ENCODE peak calls at places on chromosomes 7 and 10, in eight cellular contexts. One of them, this sample, is unnamed.
A peak's percentile ranks its signal among the peaks of the same experiment; 100 is the strongest.

GRCh38 chr7:143395187-143396149 is 13.2 kb downstream of the EPHA1 start:
- DNase-seq in stimulated activated CD4-positive, alpha-beta T cell treated with anti-CD3 and anti-CD28 coated beads, Interleukin-15, amount 100 ng/mL, for 1 hour: no peak
- DNase-seq in NAMALWA: no peak
- DNase-seq in BJ: no peak
- DNase-seq in activated T-helper 1 cell treated with anti-CD3 and anti-CD28 coated beads, Interleukin-12 subunit alpha, Interleukin-12 subunit beta, Interleukin-2, Interleukin-4 antibody, amounts not matched to agents 30 ng/mL and 10 ng/mL and 1 ng/mL, durations not matched to agents 14 hours and 24 hours and 36 hours: no peak
- DNase-seq in H9: peak; percentile 36
- DNase-seq in OCI-LY7: no peak
- DNase-seq in astrocyte of the hippocampus: no peak
- DNase-seq in this sample: no peak

GRCh38 chr10:128064615-128065580 is 61.3 kb downstream of the MKI67 start:
- DNase-seq in stimulated activated CD4-positive, alpha-beta T cell treated with anti-CD3 and anti-CD28 coated beads, Interleukin-15, amount 100 ng/mL, for 1 hour: peak; percentile 55
- DNase-seq in NAMALWA: peak; percentile 90
- DNase-seq in BJ: no peak
- DNase-seq in activated T-helper 1 cell treated with anti-CD3 and anti-CD28 coated beads, Interleukin-12 subunit alpha, Interleukin-12 subunit beta, Interleukin-2, Interleukin-4 antibody, amounts not matched to agents 30 ng/mL and 10 ng/mL and 1 ng/mL, durations not matched to agents 14 hours and 24 hours and 36 hours: peak; percentile 59
- DNase-seq in H9: no peak
- DNase-seq in OCI-LY7: peak; percentile 86
- DNase-seq in astrocyte of the hippocampus: peak; percentile 93
- DNase-seq in this sample: peak; percentile 64

GRCh38 chr7:1058821-1059199 is 14.5 kb downstream of the GPR146 start:
- DNase-seq in stimulated activated CD4-positive, alpha-beta T cell treated with anti-CD3 and anti-CD28 coated beads, Interleukin-15, amount 100 ng/mL, for 1 hour: no peak
- DNase-seq in NAMALWA: peak; percentile 37
- DNase-seq in BJ: no peak
- DNase-seq in activated T-helper 1 cell treated with anti-CD3 and anti-CD28 coated beads, Interleukin-12 subunit alpha, Interleukin-12 subunit beta, Interleukin-2, Interleukin-4 antibody, amounts not matched to agents 30 ng/mL and 10 ng/mL and 1 ng/mL, durations not matched to agents 14 hours and 24 hours and 36 hours: no peak
- DNase-seq in H9: no peak
- DNase-seq in OCI-LY7: peak; percentile 66
- DNase-seq in astrocyte of the hippocampus: peak; percentile 32
- DNase-seq in this sample: no peak

GRCh38 chr7:29763266-29763665 is 43.0 kb upstream of the WIPF3 start:
- DNase-seq in stimulated activated CD4-positive, alpha-beta T cell treated with anti-CD3 and anti-CD28 coated beads, Interleukin-15, amount 100 ng/mL, for 1 hour: no peak
- DNase-seq in NAMALWA: no peak
- DNase-seq in BJ: no peak
- DNase-seq in activated T-helper 1 cell treated with anti-CD3 and anti-CD28 coated beads, Interleukin-12 subunit alpha, Interleukin-12 subunit beta, Interleukin-2, Interleukin-4 antibody, amounts not matched to agents 30 ng/mL and 10 ng/mL and 1 ng/mL, durations not matched to agents 14 hours and 24 hours and 36 hours: no peak
- DNase-seq in H9: no peak
- DNase-seq in OCI-LY7: no peak
- DNase-seq in astrocyte of the hippocampus: no peak
- DNase-seq in this sample: no peak

GRCh38 chr7:133293390-133294110 is 40.7 kb downstream of the EXOC4 start:
- DNase-seq in stimulated activated CD4-positive, alpha-beta T cell treated with anti-CD3 and anti-CD28 coated beads, Interleukin-15, amount 100 ng/mL, for 1 hour: no peak
- DNase-seq in NAMALWA: no peak
- DNase-seq in BJ: no peak
- DNase-seq in activated T-helper 1 cell treated with anti-CD3 and anti-CD28 coated beads, Interleukin-12 subunit alpha, Interleukin-12 subunit beta, Interleukin-2, Interleukin-4 antibody, amounts not matched to agents 30 ng/mL and 10 ng/mL and 1 ng/mL, durations not matched to agents 14 hours and 24 hours and 36 hours: no peak
- DNase-seq in H9: no peak
- DNase-seq in OCI-LY7: no peak
- DNase-seq in astrocyte of the hippocampus: no peak
- DNase-seq in this sample: no peak

GRCh38 chr10:108303149-108303548 is 1138.6 kb upstream of the SORCS1 start:
- DNase-seq in stimulated activated CD4-positive, alpha-beta T cell treated with anti-CD3 and anti-CD28 coated beads, Interleukin-15, amount 100 ng/mL, for 1 hour: no peak
- DNase-seq in NAMALWA: no peak
- DNase-seq in BJ: no peak
- DNase-seq in activated T-helper 1 cell treated with anti-CD3 and anti-CD28 coated beads, Interleukin-12 subunit alpha, Interleukin-12 subunit beta, Interleukin-2, Interleukin-4 antibody, amounts not matched to agents 30 ng/mL and 10 ng/mL and 1 ng/mL, durations not matched to agents 14 hours and 24 hours and 36 hours: no peak
- DNase-seq in H9: no peak
- DNase-seq in OCI-LY7: no peak
- DNase-seq in astrocyte of the hippocampus: no peak
- DNase-seq in this sample: no peak

GRCh38 chr10:130013263-130013937 is 49.3 kb upstream of the EBF3 start:
- DNase-seq in stimulated activated CD4-positive, alpha-beta T cell treated with anti-CD3 and anti-CD28 coated beads, Interleukin-15, amount 100 ng/mL, for 1 hour: no peak
- DNase-seq in NAMALWA: no peak
- DNase-seq in BJ: no peak
- DNase-seq in activated T-helper 1 cell treated with anti-CD3 and anti-CD28 coated beads, Interleukin-12 subunit alpha, Interleukin-12 subunit beta, Interleukin-2, Interleukin-4 antibody, amounts not matched to agents 30 ng/mL and 10 ng/mL and 1 ng/mL, durations not matched to agents 14 hours and 24 hours and 36 hours: no peak
- DNase-seq in H9: no peak
- DNase-seq in OCI-LY7: no peak
- DNase-seq in astrocyte of the hippocampus: no peak
- DNase-seq in this sample: no peak

GRCh38 chr10:77516575-77516974 is 121.0 kb downstream of the KCNMA1 start:
- DNase-seq in stimulated activated CD4-positive, alpha-beta T cell treated with anti-CD3 and anti-CD28 coated beads, Interleukin-15, amount 100 ng/mL, for 1 hour: no peak
- DNase-seq in NAMALWA: peak; percentile 15
- DNase-seq in BJ: no peak
- DNase-seq in activated T-helper 1 cell treated with anti-CD3 and anti-CD28 coated beads, Interleukin-12 subunit alpha, Interleukin-12 subunit beta, Interleukin-2, Interleukin-4 antibody, amounts not matched to agents 30 ng/mL and 10 ng/mL and 1 ng/mL, durations not matched to agents 14 hours and 24 hours and 36 hours: no peak
- DNase-seq in H9: no peak
- DNase-seq in OCI-LY7: no peak
- DNase-seq in astrocyte of the hippocampus: no peak
- DNase-seq in this sample: no peak

GRCh38 chr7:157702311-157703023 is 365.7 kb downstream of the DNAJB6 start:
- DNase-seq in stimulated activated CD4-positive, alpha-beta T cell treated with anti-CD3 and anti-CD28 coated beads, Interleukin-15, amount 100 ng/mL, for 1 hour: no peak
- DNase-seq in NAMALWA: no peak
- DNase-seq in BJ: no peak
- DNase-seq in activated T-helper 1 cell treated with anti-CD3 and anti-CD28 coated beads, Interleukin-12 subunit alpha, Interleukin-12 subunit beta, Interleukin-2, Interleukin-4 antibody, amounts not matched to agents 30 ng/mL and 10 ng/mL and 1 ng/mL, durations not matched to agents 14 hours and 24 hours and 36 hours: no peak
- DNase-seq in H9: no peak
- DNase-seq in OCI-LY7: no peak
- DNase-seq in astrocyte of the hippocampus: no peak
- DNase-seq in this sample: no peak

GRCh38 chr7:41438919-41439882 is 263.7 kb downstream of the INHBA start:
- DNase-seq in stimulated activated CD4-positive, alpha-beta T cell treated with anti-CD3 and anti-CD28 coated beads, Interleukin-15, amount 100 ng/mL, for 1 hour: no peak
- DNase-seq in NAMALWA: no peak
- DNase-seq in BJ: no peak
- DNase-seq in activated T-helper 1 cell treated with anti-CD3 and anti-CD28 coated beads, Interleukin-12 subunit alpha, Interleukin-12 subunit beta, Interleukin-2, Interleukin-4 antibody, amounts not matched to agents 30 ng/mL and 10 ng/mL and 1 ng/mL, durations not matched to agents 14 hours and 24 hours and 36 hours: no peak
- DNase-seq in H9: no peak
- DNase-seq in OCI-LY7: no peak
- DNase-seq in astrocyte of the hippocampus: no peak
- DNase-seq in this sample: no peak

GRCh38 chr10:34815174-34816066 is at the start of gene PARD3:
- DNase-seq in stimulated activated CD4-positive, alpha-beta T cell treated with anti-CD3 and anti-CD28 coated beads, Interleukin-15, amount 100 ng/mL, for 1 hour: no peak
- DNase-seq in NAMALWA: no peak
- DNase-seq in BJ: no peak
- DNase-seq in activated T-helper 1 cell treated with anti-CD3 and anti-CD28 coated beads, Interleukin-12 subunit alpha, Interleukin-12 subunit beta, Interleukin-2, Interleukin-4 antibody, amounts not matched to agents 30 ng/mL and 10 ng/mL and 1 ng/mL, durations not matched to agents 14 hours and 24 hours and 36 hours: no peak
- DNase-seq in H9: peak; percentile 82
- DNase-seq in OCI-LY7: no peak
- DNase-seq in astrocyte of the hippocampus: peak; percentile 86
- DNase-seq in this sample: no peak

GRCh38 chr10:69644658-69645295 is 14.7 kb downstream of the FAM241B start:
- DNase-seq in stimulated activated CD4-positive, alpha-beta T cell treated with anti-CD3 and anti-CD28 coated beads, Interleukin-15, amount 100 ng/mL, for 1 hour: no peak
- DNase-seq in NAMALWA: peak; percentile 59
- DNase-seq in BJ: no peak
- DNase-seq in activated T-helper 1 cell treated with anti-CD3 and anti-CD28 coated beads, Interleukin-12 subunit alpha, Interleukin-12 subunit beta, Interleukin-2, Interleukin-4 antibody, amounts not matched to agents 30 ng/mL and 10 ng/mL and 1 ng/mL, durations not matched to agents 14 hours and 24 hours and 36 hours: no peak
- DNase-seq in H9: peak; percentile 79
- DNase-seq in OCI-LY7: peak; percentile 39
- DNase-seq in astrocyte of the hippocampus: peak; percentile 83
- DNase-seq in this sample: no peak

GRCh38 chr7:151045262-151045661 is 3.1 kb upstream of the ASIC3 start:
- DNase-seq in stimulated activated CD4-positive, alpha-beta T cell treated with anti-CD3 and anti-CD28 coated beads, Interleukin-15, amount 100 ng/mL, for 1 hour: no peak
- DNase-seq in NAMALWA: no peak
- DNase-seq in BJ: no peak
- DNase-seq in activated T-helper 1 cell treated with anti-CD3 and anti-CD28 coated beads, Interleukin-12 subunit alpha, Interleukin-12 subunit beta, Interleukin-2, Interleukin-4 antibody, amounts not matched to agents 30 ng/mL and 10 ng/mL and 1 ng/mL, durations not matched to agents 14 hours and 24 hours and 36 hours: no peak
- DNase-seq in H9: no peak
- DNase-seq in OCI-LY7: no peak
- DNase-seq in astrocyte of the hippocampus: no peak
- DNase-seq in this sample: no peak

GRCh38 chr7:5218564-5219360 is 28.7 kb downstream of the WIPI2 start:
- DNase-seq in stimulated activated CD4-positive, alpha-beta T cell treated with anti-CD3 and anti-CD28 coated beads, Interleukin-15, amount 100 ng/mL, for 1 hour: no peak
- DNase-seq in NAMALWA: peak; percentile 98
- DNase-seq in BJ: no peak
- DNase-seq in activated T-helper 1 cell treated with anti-CD3 and anti-CD28 coated beads, Interleukin-12 subunit alpha, Interleukin-12 subunit beta, Interleukin-2, Interleukin-4 antibody, amounts not matched to agents 30 ng/mL and 10 ng/mL and 1 ng/mL, durations not matched to agents 14 hours and 24 hours and 36 hours: no peak
- DNase-seq in H9: no peak
- DNase-seq in OCI-LY7: peak; percentile 94
- DNase-seq in astrocyte of the hippocampus: peak; percentile 38
- DNase-seq in this sample: no peak

GRCh38 chr10:84626688-84627087 is 298.3 kb downstream of the CCSER2 start:
- DNase-seq in stimulated activated CD4-positive, alpha-beta T cell treated with anti-CD3 and anti-CD28 coated beads, Interleukin-15, amount 100 ng/mL, for 1 hour: no peak
- DNase-seq in NAMALWA: no peak
- DNase-seq in BJ: no peak
- DNase-seq in activated T-helper 1 cell treated with anti-CD3 and anti-CD28 coated beads, Interleukin-12 subunit alpha, Interleukin-12 subunit beta, Interleukin-2, Interleukin-4 antibody, amounts not matched to agents 30 ng/mL and 10 ng/mL and 1 ng/mL, durations not matched to agents 14 hours and 24 hours and 36 hours: no peak
- DNase-seq in H9: no peak
- DNase-seq in OCI-LY7: no peak
- DNase-seq in astrocyte of the hippocampus: no peak
- DNase-seq in this sample: no peak

GRCh38 chr10:96974348-96974747 is 142.2 kb downstream of the LCOR start:
- DNase-seq in stimulated activated CD4-positive, alpha-beta T cell treated with anti-CD3 and anti-CD28 coated beads, Interleukin-15, amount 100 ng/mL, for 1 hour: no peak
- DNase-seq in NAMALWA: peak; percentile 18
- DNase-seq in BJ: peak; percentile 47
- DNase-seq in activated T-helper 1 cell treated with anti-CD3 and anti-CD28 coated beads, Interleukin-12 subunit alpha, Interleukin-12 subunit beta, Interleukin-2, Interleukin-4 antibody, amounts not matched to agents 30 ng/mL and 10 ng/mL and 1 ng/mL, durations not matched to agents 14 hours and 24 hours and 36 hours: no peak
- DNase-seq in H9: no peak
- DNase-seq in OCI-LY7: peak; percentile 76
- DNase-seq in astrocyte of the hippocampus: no peak
- DNase-seq in this sample: peak; percentile 45

GRCh38 chr10:76946268-76946667 is 691.3 kb downstream of the KCNMA1 start:
- DNase-seq in stimulated activated CD4-positive, alpha-beta T cell treated with anti-CD3 and anti-CD28 coated beads, Interleukin-15, amount 100 ng/mL, for 1 hour: no peak
- DNase-seq in NAMALWA: no peak
- DNase-seq in BJ: no peak
- DNase-seq in activated T-helper 1 cell treated with anti-CD3 and anti-CD28 coated beads, Interleukin-12 subunit alpha, Interleukin-12 subunit beta, Interleukin-2, Interleukin-4 antibody, amounts not matched to agents 30 ng/mL and 10 ng/mL and 1 ng/mL, durations not matched to agents 14 hours and 24 hours and 36 hours: no peak
- DNase-seq in H9: no peak
- DNase-seq in OCI-LY7: no peak
- DNase-seq in astrocyte of the hippocampus: peak; percentile 15
- DNase-seq in this sample: peak; percentile 50

GRCh38 chr7:135970682-135971365 is 6.3 kb downstream of the MTPN start:
- DNase-seq in stimulated activated CD4-positive, alpha-beta T cell treated with anti-CD3 and anti-CD28 coated beads, Interleukin-15, amount 100 ng/mL, for 1 hour: no peak
- DNase-seq in NAMALWA: peak; percentile 89
- DNase-seq in BJ: no peak
- DNase-seq in activated T-helper 1 cell treated with anti-CD3 and anti-CD28 coated beads, Interleukin-12 subunit alpha, Interleukin-12 subunit beta, Interleukin-2, Interleukin-4 antibody, amounts not matched to agents 30 ng/mL and 10 ng/mL and 1 ng/mL, durations not matched to agents 14 hours and 24 hours and 36 hours: no peak
- DNase-seq in H9: no peak
- DNase-seq in OCI-LY7: peak; percentile 80
- DNase-seq in astrocyte of the hippocampus: no peak
- DNase-seq in this sample: no peak

GRCh38 chr7:28330384-28331070 is 81.8 kb upstream of the CREB5 start:
- DNase-seq in stimulated activated CD4-positive, alpha-beta T cell treated with anti-CD3 and anti-CD28 coated beads, Interleukin-15, amount 100 ng/mL, for 1 hour: no peak
- DNase-seq in NAMALWA: peak; percentile 11
- DNase-seq in BJ: no peak
- DNase-seq in activated T-helper 1 cell treated with anti-CD3 and anti-CD28 coated beads, Interleukin-12 subunit alpha, Interleukin-12 subunit beta, Interleukin-2, Interleukin-4 antibody, amounts not matched to agents 30 ng/mL and 10 ng/mL and 1 ng/mL, durations not matched to agents 14 hours and 24 hours and 36 hours: no peak
- DNase-seq in H9: no peak
- DNase-seq in OCI-LY7: no peak
- DNase-seq in astrocyte of the hippocampus: no peak
- DNase-seq in this sample: no peak

GRCh38 chr7:39987641-39988347 is 37.7 kb downstream of the CDK13 start:
- DNase-seq in stimulated activated CD4-positive, alpha-beta T cell treated with anti-CD3 and anti-CD28 coated beads, Interleukin-15, amount 100 ng/mL, for 1 hour: no peak
- DNase-seq in NAMALWA: no peak
- DNase-seq in BJ: no peak
- DNase-seq in activated T-helper 1 cell treated with anti-CD3 and anti-CD28 coated beads, Interleukin-12 subunit alpha, Interleukin-12 subunit beta, Interleukin-2, Interleukin-4 antibody, amounts not matched to agents 30 ng/mL and 10 ng/mL and 1 ng/mL, durations not matched to agents 14 hours and 24 hours and 36 hours: no peak
- DNase-seq in H9: no peak
- DNase-seq in OCI-LY7: peak; percentile 17
- DNase-seq in astrocyte of the hippocampus: no peak
- DNase-seq in this sample: no peak

GRCh38 chr7:16114633-16115032 is 306.7 kb downstream of the CRPPA start:
- DNase-seq in stimulated activated CD4-positive, alpha-beta T cell treated with anti-CD3 and anti-CD28 coated beads, Interleukin-15, amount 100 ng/mL, for 1 hour: no peak
- DNase-seq in NAMALWA: peak; percentile 11
- DNase-seq in BJ: no peak
- DNase-seq in activated T-helper 1 cell treated with anti-CD3 and anti-CD28 coated beads, Interleukin-12 subunit alpha, Interleukin-12 subunit beta, Interleukin-2, Interleukin-4 antibody, amounts not matched to agents 30 ng/mL and 10 ng/mL and 1 ng/mL, durations not matched to agents 14 hours and 24 hours and 36 hours: no peak
- DNase-seq in H9: no peak
- DNase-seq in OCI-LY7: no peak
- DNase-seq in astrocyte of the hippocampus: peak; percentile 35
- DNase-seq in this sample: peak; percentile 23

GRCh38 chr10:104589871-104590270 is 51.2 kb upstream of the SORCS3 start:
- DNase-seq in stimulated activated CD4-positive, alpha-beta T cell treated with anti-CD3 and anti-CD28 coated beads, Interleukin-15, amount 100 ng/mL, for 1 hour: no peak
- DNase-seq in NAMALWA: no peak
- DNase-seq in BJ: no peak
- DNase-seq in activated T-helper 1 cell treated with anti-CD3 and anti-CD28 coated beads, Interleukin-12 subunit alpha, Interleukin-12 subunit beta, Interleukin-2, Interleukin-4 antibody, amounts not matched to agents 30 ng/mL and 10 ng/mL and 1 ng/mL, durations not matched to agents 14 hours and 24 hours and 36 hours: no peak
- DNase-seq in H9: peak; percentile 45
- DNase-seq in OCI-LY7: no peak
- DNase-seq in astrocyte of the hippocampus: peak; percentile 65
- DNase-seq in this sample: no peak

GRCh38 chr7:45187089-45187945 is 29.7 kb downstream of the RAMP3 start:
- DNase-seq in stimulated activated CD4-positive, alpha-beta T cell treated with anti-CD3 and anti-CD28 coated beads, Interleukin-15, amount 100 ng/mL, for 1 hour: no peak
- DNase-seq in NAMALWA: no peak
- DNase-seq in BJ: no peak
- DNase-seq in activated T-helper 1 cell treated with anti-CD3 and anti-CD28 coated beads, Interleukin-12 subunit alpha, Interleukin-12 subunit beta, Interleukin-2, Interleukin-4 antibody, amounts not matched to agents 30 ng/mL and 10 ng/mL and 1 ng/mL, durations not matched to agents 14 hours and 24 hours and 36 hours: no peak
- DNase-seq in H9: no peak
- DNase-seq in OCI-LY7: no peak
- DNase-seq in astrocyte of the hippocampus: no peak
- DNase-seq in this sample: no peak

GRCh38 chr10:127149613-127150081 is 46.7 kb downstream of the INSYN2A start:
- DNase-seq in stimulated activated CD4-positive, alpha-beta T cell treated with anti-CD3 and anti-CD28 coated beads, Interleukin-15, amount 100 ng/mL, for 1 hour: no peak
- DNase-seq in NAMALWA: no peak
- DNase-seq in BJ: no peak
- DNase-seq in activated T-helper 1 cell treated with anti-CD3 and anti-CD28 coated beads, Interleukin-12 subunit alpha, Interleukin-12 subunit beta, Interleukin-2, Interleukin-4 antibody, amounts not matched to agents 30 ng/mL and 10 ng/mL and 1 ng/mL, durations not matched to agents 14 hours and 24 hours and 36 hours: no peak
- DNase-seq in H9: peak; percentile 40
- DNase-seq in OCI-LY7: no peak
- DNase-seq in astrocyte of the hippocampus: peak; percentile 70
- DNase-seq in this sample: no peak

GRCh38 chr7:157022681-157023588 is 12.5 kb upstream of the MNX1 start:
- DNase-seq in stimulated activated CD4-positive, alpha-beta T cell treated with anti-CD3 and anti-CD28 coated beads, Interleukin-15, amount 100 ng/mL, for 1 hour: no peak
- DNase-seq in NAMALWA: no peak
- DNase-seq in BJ: no peak
- DNase-seq in activated T-helper 1 cell treated with anti-CD3 and anti-CD28 coated beads, Interleukin-12 subunit alpha, Interleukin-12 subunit beta, Interleukin-2, Interleukin-4 antibody, amounts not matched to agents 30 ng/mL and 10 ng/mL and 1 ng/mL, durations not matched to agents 14 hours and 24 hours and 36 hours: no peak
- DNase-seq in H9: peak; percentile 60
- DNase-seq in OCI-LY7: no peak
- DNase-seq in astrocyte of the hippocampus: no peak
- DNase-seq in this sample: no peak

GRCh38 chr7:147245274-147245673 is 1128.7 kb downstream of the CNTNAP2 start:
- DNase-seq in stimulated activated CD4-positive, alpha-beta T cell treated with anti-CD3 and anti-CD28 coated beads, Interleukin-15, amount 100 ng/mL, for 1 hour: no peak
- DNase-seq in NAMALWA: peak; percentile 80
- DNase-seq in BJ: no peak
- DNase-seq in activated T-helper 1 cell treated with anti-CD3 and anti-CD28 coated beads, Interleukin-12 subunit alpha, Interleukin-12 subunit beta, Interleukin-2, Interleukin-4 antibody, amounts not matched to agents 30 ng/mL and 10 ng/mL and 1 ng/mL, durations not matched to agents 14 hours and 24 hours and 36 hours: no peak
- DNase-seq in H9: peak; percentile 66
- DNase-seq in OCI-LY7: peak; percentile 47
- DNase-seq in astrocyte of the hippocampus: peak; percentile 47
- DNase-seq in this sample: no peak

GRCh38 chr10:23826399-23826798 is 382.5 kb upstream of the KIAA1217 start:
- DNase-seq in stimulated activated CD4-positive, alpha-beta T cell treated with anti-CD3 and anti-CD28 coated beads, Interleukin-15, amount 100 ng/mL, for 1 hour: no peak
- DNase-seq in NAMALWA: peak; percentile 6
- DNase-seq in BJ: no peak
- DNase-seq in activated T-helper 1 cell treated with anti-CD3 and anti-CD28 coated beads, Interleukin-12 subunit alpha, Interleukin-12 subunit beta, Interleukin-2, Interleukin-4 antibody, amounts not matched to agents 30 ng/mL and 10 ng/mL and 1 ng/mL, durations not matched to agents 14 hours and 24 hours and 36 hours: no peak
- DNase-seq in H9: peak; percentile 61
- DNase-seq in OCI-LY7: no peak
- DNase-seq in astrocyte of the hippocampus: peak; percentile 68
- DNase-seq in this sample: no peak

GRCh38 chr7:157887400-157887799 is 550.6 kb downstream of the DNAJB6 start:
- DNase-seq in stimulated activated CD4-positive, alpha-beta T cell treated with anti-CD3 and anti-CD28 coated beads, Interleukin-15, amount 100 ng/mL, for 1 hour: no peak
- DNase-seq in NAMALWA: no peak
- DNase-seq in BJ: no peak
- DNase-seq in activated T-helper 1 cell treated with anti-CD3 and anti-CD28 coated beads, Interleukin-12 subunit alpha, Interleukin-12 subunit beta, Interleukin-2, Interleukin-4 antibody, amounts not matched to agents 30 ng/mL and 10 ng/mL and 1 ng/mL, durations not matched to agents 14 hours and 24 hours and 36 hours: no peak
- DNase-seq in H9: no peak
- DNase-seq in OCI-LY7: no peak
- DNase-seq in astrocyte of the hippocampus: no peak
- DNase-seq in this sample: no peak

GRCh38 chr7:151960449-151960848 is 4.2 kb downstream of the GALNTL5 start:
- DNase-seq in stimulated activated CD4-positive, alpha-beta T cell treated with anti-CD3 and anti-CD28 coated beads, Interleukin-15, amount 100 ng/mL, for 1 hour: no peak
- DNase-seq in NAMALWA: no peak
- DNase-seq in BJ: no peak
- DNase-seq in activated T-helper 1 cell treated with anti-CD3 and anti-CD28 coated beads, Interleukin-12 subunit alpha, Interleukin-12 subunit beta, Interleukin-2, Interleukin-4 antibody, amounts not matched to agents 30 ng/mL and 10 ng/mL and 1 ng/mL, durations not matched to agents 14 hours and 24 hours and 36 hours: no peak
- DNase-seq in H9: no peak
- DNase-seq in OCI-LY7: no peak
- DNase-seq in astrocyte of the hippocampus: no peak
- DNase-seq in this sample: no peak

GRCh38 chr7:92916751-92917369 is 80.5 kb upstream of the CDK6 start:
- DNase-seq in stimulated activated CD4-positive, alpha-beta T cell treated with anti-CD3 and anti-CD28 coated beads, Interleukin-15, amount 100 ng/mL, for 1 hour: no peak
- DNase-seq in NAMALWA: no peak
- DNase-seq in BJ: peak; percentile 22
- DNase-seq in activated T-helper 1 cell treated with anti-CD3 and anti-CD28 coated beads, Interleukin-12 subunit alpha, Interleukin-12 subunit beta, Interleukin-2, Interleukin-4 antibody, amounts not matched to agents 30 ng/mL and 10 ng/mL and 1 ng/mL, durations not matched to agents 14 hours and 24 hours and 36 hours: no peak
- DNase-seq in H9: peak; percentile 41
- DNase-seq in OCI-LY7: no peak
- DNase-seq in astrocyte of the hippocampus: peak; percentile 97
- DNase-seq in this sample: peak; percentile 33

GRCh38 chr10:102208311-102209035 is 17.6 kb upstream of the ELOVL3 start:
- DNase-seq in stimulated activated CD4-positive, alpha-beta T cell treated with anti-CD3 and anti-CD28 coated beads, Interleukin-15, amount 100 ng/mL, for 1 hour: no peak
- DNase-seq in NAMALWA: no peak
- DNase-seq in BJ: no peak
- DNase-seq in activated T-helper 1 cell treated with anti-CD3 and anti-CD28 coated beads, Interleukin-12 subunit alpha, Interleukin-12 subunit beta, Interleukin-2, Interleukin-4 antibody, amounts not matched to agents 30 ng/mL and 10 ng/mL and 1 ng/mL, durations not matched to agents 14 hours and 24 hours and 36 hours: no peak
- DNase-seq in H9: no peak
- DNase-seq in OCI-LY7: no peak
- DNase-seq in astrocyte of the hippocampus: peak; percentile 14
- DNase-seq in this sample: no peak

GRCh38 chr10:29862926-29863614 is 196.3 kb downstream of the JCAD start:
- DNase-seq in stimulated activated CD4-positive, alpha-beta T cell treated with anti-CD3 and anti-CD28 coated beads, Interleukin-15, amount 100 ng/mL, for 1 hour: no peak
- DNase-seq in NAMALWA: no peak
- DNase-seq in BJ: peak; percentile 74
- DNase-seq in activated T-helper 1 cell treated with anti-CD3 and anti-CD28 coated beads, Interleukin-12 subunit alpha, Interleukin-12 subunit beta, Interleukin-2, Interleukin-4 antibody, amounts not matched to agents 30 ng/mL and 10 ng/mL and 1 ng/mL, durations not matched to agents 14 hours and 24 hours and 36 hours: no peak
- DNase-seq in H9: no peak
- DNase-seq in OCI-LY7: no peak
- DNase-seq in astrocyte of the hippocampus: peak; percentile 83
- DNase-seq in this sample: peak; percentile 42

GRCh38 chr10:79274279-79275104 is 72.8 kb upstream of the PPIF start:
- DNase-seq in stimulated activated CD4-positive, alpha-beta T cell treated with anti-CD3 and anti-CD28 coated beads, Interleukin-15, amount 100 ng/mL, for 1 hour: no peak
- DNase-seq in NAMALWA: no peak
- DNase-seq in BJ: peak; percentile 42
- DNase-seq in activated T-helper 1 cell treated with anti-CD3 and anti-CD28 coated beads, Interleukin-12 subunit alpha, Interleukin-12 subunit beta, Interleukin-2, Interleukin-4 antibody, amounts not matched to agents 30 ng/mL and 10 ng/mL and 1 ng/mL, durations not matched to agents 14 hours and 24 hours and 36 hours: no peak
- DNase-seq in H9: no peak
- DNase-seq in OCI-LY7: no peak
- DNase-seq in astrocyte of the hippocampus: peak; percentile 93
- DNase-seq in this sample: no peak

GRCh38 chr10:121418126-121418777 is 180.0 kb downstream of the FGFR2 start:
- DNase-seq in stimulated activated CD4-positive, alpha-beta T cell treated with anti-CD3 and anti-CD28 coated beads, Interleukin-15, amount 100 ng/mL, for 1 hour: no peak
- DNase-seq in NAMALWA: no peak
- DNase-seq in BJ: no peak
- DNase-seq in activated T-helper 1 cell treated with anti-CD3 and anti-CD28 coated beads, Interleukin-12 subunit alpha, Interleukin-12 subunit beta, Interleukin-2, Interleukin-4 antibody, amounts not matched to agents 30 ng/mL and 10 ng/mL and 1 ng/mL, durations not matched to agents 14 hours and 24 hours and 36 hours: no peak
- DNase-seq in H9: no peak
- DNase-seq in OCI-LY7: no peak
- DNase-seq in astrocyte of the hippocampus: peak; percentile 50
- DNase-seq in this sample: no peak

This sample was measured in AG09309.